ENCODE peak calls at places on chromosomes 16 and 17, in ten cellular contexts. Z, C, P, U, M, H, T, W, F and L are unnamed samples.

GRCh38 chr17:17422641-17423040 is 54.2 kb upstream of the MED9 start:
- DNase-seq in Z (no peak), C (no peak), P (no peak), U (no peak), M (no peak), H (no peak), T (no peak), W (no peak), F (no peak), L (no peak)

GRCh38 chr17:73827627-73828241 is 183.5 kb upstream of the SDK2 start:
- DNase-seq in Z (no peak), C (no peak), P (no peak), U (no peak), M (no peak), H (no peak), T (no peak), W (no peak), F (no peak), L (peak; percentile 28)

GRCh38 chr16:88616320-88616719 is 22.1 kb upstream of the IL17C start:
- DNase-seq in Z (no peak), C (no peak), P (no peak), U (no peak), M (no peak), H (no peak), T (no peak), W (no peak), F (no peak), L (no peak)

GRCh38 chr17:17514993-17515920 is 19.1 kb upstream of the RASD1 start:
- DNase-seq in Z (peak; percentile 94), C (no peak), P (no peak), U (no peak), M (peak; percentile 73), H (no peak), T (no peak), W (no peak), F (no peak), L (no peak)

GRCh38 chr16:78648517-78648916 is 549.1 kb downstream of the WWOX start:
- DNase-seq in Z (peak; percentile 47), C (no peak), P (no peak), U (no peak), M (no peak), H (no peak), T (no peak), W (no peak), F (no peak), L (no peak)

GRCh38 chr16:3529175-3529574 is 28.4 kb downstream of the CLUAP1 start:
- DNase-seq in Z (no peak), C (no peak), P (no peak), U (no peak), M (no peak), H (no peak), T (no peak), W (no peak), F (no peak), L (no peak)

GRCh38 chr17:60106377-60107059 is 27.8 kb upstream of the HEATR6 start:
- DNase-seq in Z (peak; percentile 74), C (no peak), P (no peak), U (no peak), M (no peak), H (no peak), T (no peak), W (no peak), F (no peak), L (no peak)

GRCh38 chr16:51407199-51407598 is 256.1 kb upstream of the SALL1 start:
- DNase-seq in Z (peak; percentile 38), C (no peak), P (no peak), U (no peak), M (no peak), H (no peak), T (no peak), W (no peak), F (no peak), L (no peak)

GRCh38 chr17:65345261-65346060 is 208.3 kb downstream of the RGS9 start:
- DNase-seq in Z (peak; percentile 77), C (peak; percentile 22), P (no peak), U (no peak), M (peak; percentile 19), H (peak; percentile 4), T (no peak), W (peak; percentile 52), F (no peak), L (no peak)

GRCh38 chr17:50872710-50873424 is 6.7 kb upstream of the TOB1 start:
- DNase-seq in Z (peak; percentile 63), C (peak; percentile 52), P (no peak), U (peak; percentile 67), M (no peak), H (peak; percentile 76), T (no peak), W (peak; percentile 44), F (no peak), L (peak; percentile 63)

GRCh38 chr17:60141111-60142018 is 8.4 kb upstream of the CA4 start:
- DNase-seq in Z (peak; percentile 38), C (no peak), P (no peak), U (no peak), M (no peak), H (no peak), T (no peak), W (no peak), F (no peak), L (no peak)

GRCh38 chr16:85584192-85584757 is 28.8 kb upstream of the GSE1 start:
- DNase-seq in Z (no peak), C (no peak), P (no peak), U (no peak), M (no peak), H (no peak), T (no peak), W (no peak), F (peak; percentile 22), L (no peak)

GRCh38 chr16:87959391-87959968 is 8.2 kb downstream of the BANP start:
- DNase-seq in Z (no peak), C (no peak), P (no peak), U (peak; percentile 21), M (no peak), H (no peak), T (no peak), W (no peak), F (no peak), L (no peak)

GRCh38 chr17:633641-634091 is 81.0 kb downstream of the VPS53 start:
- DNase-seq in Z (peak; percentile 91), C (no peak), P (no peak), U (no peak), M (no peak), H (no peak), T (no peak), W (no peak), F (no peak), L (no peak)

GRCh38 chr16:82345318-82345717 is 175.3 kb upstream of the MPHOSPH6 start:
- DNase-seq in Z (no peak), C (no peak), P (no peak), U (no peak), M (no peak), H (no peak), T (no peak), W (no peak), F (no peak), L (no peak)

GRCh38 chr16:929674-930073 is 41.1 kb downstream of the LMF1 start:
- DNase-seq in Z (no peak), C (no peak), P (no peak), U (no peak), M (no peak), H (no peak), T (no peak), W (no peak), F (no peak), L (no peak)

GRCh38 chr17:61150686-61151299 is 248.8 kb upstream of the TBX2 start:
- DNase-seq in Z (no peak), C (no peak), P (no peak), U (no peak), M (no peak), H (peak; percentile 4), T (no peak), W (no peak), F (no peak), L (no peak)

GRCh38 chr16:56775162-56775561 is 45.2 kb downstream of the NUP93 start:
- DNase-seq in Z (no peak), C (no peak), P (no peak), U (no peak), M (no peak), H (no peak), T (no peak), W (no peak), F (no peak), L (no peak)

GRCh38 chr16:67528870-67529638 is 425 bp downstream of the RIPOR1 start:
- DNase-seq in Z (peak; percentile 48), C (no peak), P (no peak), U (peak; percentile 47), M (no peak), H (peak; percentile 57), T (no peak), W (peak; percentile 42), F (no peak), L (peak; percentile 38)

GRCh38 chr16:252366-253337 is 18.0 kb downstream of the FAM234A start:
- DNase-seq in Z (no peak), C (no peak), P (no peak), U (peak; percentile 31), M (no peak), H (no peak), T (no peak), W (peak; percentile 58), F (no peak), L (peak; percentile 51)

GRCh38 chr16:69494993-69495392 is 70.6 kb downstream of the CYB5B start:
- DNase-seq in Z (no peak), C (no peak), P (no peak), U (peak; percentile 63), M (no peak), H (peak; percentile 45), T (peak; percentile 47), W (peak; percentile 36), F (no peak), L (peak; percentile 47)

GRCh38 chr16:9593440-9593839 is 502.0 kb downstream of the HAPSTR1 start:
- DNase-seq in Z (no peak), C (no peak), P (no peak), U (no peak), M (no peak), H (no peak), T (no peak), W (no peak), F (no peak), L (no peak)

GRCh38 chr16:47973552-47973951 is 182.2 kb downstream of the ABCC12 start:
- DNase-seq in Z (no peak), C (no peak), P (no peak), U (no peak), M (no peak), H (no peak), T (no peak), W (no peak), F (no peak), L (no peak)

GRCh38 chr16:6335072-6335471 is 997.6 kb upstream of the RBFOX1 start:
- DNase-seq in Z (no peak), C (no peak), P (no peak), U (peak; percentile 0), M (no peak), H (no peak), T (peak; percentile 1), W (no peak), F (no peak), L (no peak)

GRCh38 chr16:58465817-58466216 is 34.1 kb upstream of the NDRG4 start:
- DNase-seq in Z (no peak), C (no peak), P (no peak), U (no peak), M (no peak), H (no peak), T (no peak), W (no peak), F (no peak), L (no peak)

GRCh38 chr17:6574689-6575595 is 18.6 kb upstream of the PITPNM3 start:
- DNase-seq in Z (peak; percentile 79), C (no peak), P (no peak), U (peak; percentile 73), M (peak; percentile 63), H (peak; percentile 73), T (peak; percentile 26), W (peak; percentile 61), F (no peak), L (peak; percentile 49)

GRCh38 chr16:27759301-27759871 is 209.4 kb downstream of the KATNIP start:
- DNase-seq in Z (peak; percentile 87), C (no peak), P (no peak), U (no peak), M (peak; percentile 65), H (peak; percentile 2), T (no peak), W (no peak), F (no peak), L (no peak)

GRCh38 chr17:51230306-51230705 is 29.5 kb downstream of the MBTD1 start:
- DNase-seq in Z (peak; percentile 20), C (no peak), P (no peak), U (no peak), M (no peak), H (no peak), T (no peak), W (no peak), F (no peak), L (no peak)